ENCODE peak calls at places on chromosomes 6 and 20, in ten cellular contexts. Y, C, I, E, K, A, H, O, Z and U are unnamed samples.

GRCh38 chr6:105578308-105578707 is 175.4 kb upstream of the PREP start:
- DNase-seq in O (no peak), K (no peak), Y (no peak), I (no peak), Z (no peak), E (no peak), C (no peak), A (no peak), H (no peak), U (no peak)

GRCh38 chr6:40022867-40023266 is 88.6 kb upstream of the MOCS1 start:
- DNase-seq in A (no peak), Z (no peak), H (no peak), I (no peak), K (no peak), Y (no peak), O (no peak), C (no peak), E (no peak), U (no peak)

GRCh38 chr6:71533939-71534379 is 245.3 kb downstream of the OGFRL1 start:
- DNase-seq in A (no peak), C (no peak), O (no peak), I (peak; percentile 36), E (no peak), Y (no peak), K (no peak), Z (no peak), H (peak; percentile 51), U (no peak)

GRCh38 chr20:37530696-37531095 is 3.0 kb upstream of the BLCAP start:
- DNase-seq in K (no peak), Z (no peak), A (no peak), O (no peak), Y (no peak), I (no peak), H (no peak), E (peak; percentile 0), C (no peak), U (no peak)

GRCh38 chr6:45327956-45328522 is at the start of gene RUNX2:
- DNase-seq in O (no peak), C (no peak), I (no peak), A (no peak), E (no peak), H (peak; percentile 94), K (peak; percentile 55), Z (no peak), Y (no peak), U (no peak)

GRCh38 chr6:85346196-85346595 is 103.7 kb upstream of the NT5E start:
- DNase-seq in Y (no peak), A (no peak), I (no peak), O (no peak), E (no peak), Z (no peak), H (no peak), C (no peak), K (no peak), U (no peak)

GRCh38 chr20:35568645-35569044 is 26.8 kb downstream of the ERGIC3 start:
- DNase-seq in Z (no peak), O (no peak), A (peak; percentile 35), I (no peak), C (peak; percentile 66), Y (no peak), H (no peak), E (no peak), K (peak; percentile 26), U (peak; percentile 4)

GRCh38 chr6:52664991-52665686 is 5.8 kb upstream of the TMEM14A start:
- DNase-seq in A (no peak), O (no peak), H (no peak), K (no peak), Y (no peak), I (no peak), Z (no peak), C (no peak), E (no peak), U (no peak)

GRCh38 chr6:27495386-27496135 is 22.7 kb upstream of the ZNF184 start:
- DNase-seq in Z (peak; percentile 48), Y (no peak), O (peak; percentile 49), E (peak; percentile 65), A (peak; percentile 60), H (peak; percentile 79), K (peak; percentile 93), C (no peak), I (peak; percentile 58), U (peak; percentile 37)

GRCh38 chr6:16374796-16375195 is 136.4 kb downstream of the GMPR start:
- DNase-seq in O (no peak), A (no peak), E (no peak), K (no peak), H (no peak), C (no peak), I (no peak), Y (peak; percentile 57), Z (no peak), U (no peak)

GRCh38 chr20:33651562-33652048 is 10.5 kb upstream of the C20orf144 start:
- DNase-seq in A (no peak), Y (no peak), O (no peak), E (no peak), I (no peak), K (no peak), Z (no peak), H (peak; percentile 27), C (no peak), U (no peak)

GRCh38 chr20:56843386-56843785 is 214.3 kb downstream of the TFAP2C start:
- DNase-seq in C (no peak), A (no peak), I (no peak), K (no peak), Y (peak; percentile 78), H (no peak), O (no peak), E (no peak), Z (no peak), U (no peak)

GRCh38 chr6:26232950-26233607 is 131.9 kb upstream of the BTN3A2 start:
- DNase-seq in I (peak; percentile 26), A (no peak), Z (no peak), H (peak; percentile 82), Y (no peak), C (peak; percentile 82), K (peak; percentile 25), E (no peak), O (no peak), U (no peak)

GRCh38 chr6:29676981-29677601 is 3.9 kb downstream of the ZFP57 start:
- DNase-seq in Z (no peak), H (peak; percentile 49), C (no peak), E (no peak), A (no peak), I (no peak), K (peak; percentile 77), O (no peak), Y (no peak), U (no peak)
- H3K27ac ChIP-seq in Z (no peak overlapping the region), H (peak overlapping the region; percentile 98), C (peak overlapping the region; percentile 95), E (no peak overlapping the region), A (no peak overlapping the region), I (no peak overlapping the region), K (peak overlapping the region; percentile 84), O (no peak overlapping the region), Y (no peak overlapping the region), U (no peak overlapping the region)

DNA sequence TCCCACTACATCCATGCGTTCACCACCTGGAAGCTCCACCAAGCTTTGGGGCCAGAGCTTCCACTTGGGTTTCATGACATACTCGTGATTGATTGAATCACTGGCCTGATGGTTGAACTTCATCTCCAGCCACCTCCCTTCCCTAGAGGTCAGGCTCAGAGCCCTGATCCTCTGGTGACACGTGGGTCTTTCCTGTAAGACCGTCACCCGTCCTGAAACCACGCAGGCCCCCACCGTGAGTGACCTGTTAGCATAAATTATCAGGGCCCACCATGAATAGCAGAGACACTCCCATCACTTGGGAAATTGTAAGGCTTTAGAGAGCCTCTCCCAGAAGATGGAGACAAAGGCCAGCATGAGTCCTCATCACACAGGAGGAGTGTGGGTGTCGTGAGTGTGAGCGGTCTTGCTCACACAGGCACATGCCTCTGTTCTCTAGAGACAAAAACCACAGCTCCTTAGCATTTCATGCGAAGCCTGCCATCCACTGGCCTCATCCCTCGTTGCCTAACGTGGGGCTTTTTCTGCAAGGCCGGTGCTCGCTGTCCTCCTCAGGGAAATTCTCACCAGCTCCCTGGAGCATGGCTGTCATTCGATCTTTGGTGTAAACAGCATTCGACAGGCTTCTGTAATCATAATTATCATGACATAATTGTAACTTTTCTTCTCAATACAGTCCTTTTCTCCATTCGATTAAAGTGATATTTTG is 65.1 kb upstream of the DUSP22 start:
- DNase-seq in I (no peak), E (no peak), Y (no peak), H (no peak), A (no peak), C (no peak), Z (no peak), O (no peak), K (no peak), U (no peak)
- TF ChIP-seq CTCF in I (no peak), E (no peak), Y (no peak), H (no peak), A (no peak), C (no peak), Z (no peak), O (no peak), K (peak; percentile 3), U (peak; percentile 17)

GRCh38 chr6:44061375-44062104 is 65.7 kb downstream of the MRPL14 start:
- DNase-seq in Y (no peak), I (no peak), C (no peak), Z (no peak), K (peak; percentile 73), O (no peak), A (no peak), H (peak; percentile 51), E (no peak), U (no peak)
- H3K4me1 ChIP-seq in Y (peaks cover 45% of the 10 kb centered on the region), I (peaks cover 49% of the 10 kb centered on the region), C (peaks cover 74% of the 10 kb centered on the region), Z (peaks cover 12% of the 10 kb centered on the region), K (peaks cover 92% of the 10 kb centered on the region), O (peaks cover 4% of the 10 kb centered on the region), A (no peaks in the 10 kb centered on the region), H (peaks cover 6% of the 10 kb centered on the region), E (peaks cover 24% of the 10 kb centered on the region), U (peaks cover 69% of the 10 kb centered on the region)

GRCh38 chr6:143097224-143097795 is 36.6 kb downstream of the AIG1 start:
- DNase-seq in O (no peak), I (no peak), H (no peak), Z (no peak), K (peak; percentile 28), Y (no peak), A (no peak), E (no peak), C (no peak), U (no peak)
- H3K27ac ChIP-seq in O (no peak overlapping the region), I (no peak overlapping the region), H (no peak overlapping the region), Z (no peak overlapping the region), K (no peak overlapping the region), Y (no peak overlapping the region), A (no peak overlapping the region), E (no peak overlapping the region), C (no peak overlapping the region), U (no peak overlapping the region)

GRCh38 chr20:62889871-62890270 is 28.2 kb upstream of the TCFL5 start:
- DNase-seq in I (no peak), E (no peak), Z (no peak), C (no peak), K (no peak), H (no peak), Y (no peak), O (no peak), A (no peak), U (no peak)
- TF ChIP-seq CTCF in I (no peak), E (no peak), Z (no peak), C (no peak), K (no peak), H (no peak), Y (no peak), O (no peak), A (no peak), U (no peak)

GRCh38 chr6:76533661-76534060 is 461.2 kb upstream of the IMPG1 start:
- DNase-seq in I (no peak), K (no peak), Z (no peak), A (no peak), H (no peak), O (no peak), E (no peak), C (no peak), Y (no peak), U (no peak)
- H3K4me1 ChIP-seq in I (no peaks in the 10 kb centered on the region), K (no peaks in the 10 kb centered on the region), Z (no peaks in the 10 kb centered on the region), A (no peaks in the 10 kb centered on the region), H (no peaks in the 10 kb centered on the region), O (no peaks in the 10 kb centered on the region), E (no peaks in the 10 kb centered on the region), C (no peaks in the 10 kb centered on the region), Y (no peaks in the 10 kb centered on the region), U (no peaks in the 10 kb centered on the region)